ENCODE peak calls at places on chromosomes 7 and 10, in four cellular contexts. One of them, this sample, is unnamed.

GRCh38 chr7:123770378-123770777 is 21.6 kb upstream of the WASL start:
- DNase-seq in epithelial cell of esophagus: peak; percentile 98
- DNase-seq in amniotic stem cell: no peak
- DNase-seq in gastrocnemius medialis: no peak
- DNase-seq in this sample: peak; percentile 58

GRCh38 chr7:129728875-129729467 is 117.5 kb downstream of the NRF1 start:
- DNase-seq in epithelial cell of esophagus: no peak
- DNase-seq in amniotic stem cell: no peak
- DNase-seq in gastrocnemius medialis: no peak
- DNase-seq in this sample: no peak

GRCh38 chr7:108211382-108212201 is 81.4 kb upstream of the LAMB4 start:
- DNase-seq in gastrocnemius medialis: no peak
- DNase-seq in amniotic stem cell: no peak
- DNase-seq in epithelial cell of esophagus: peak; percentile 83
- DNase-seq in this sample: no peak

GRCh38 chr10:2111936-2112335 is 374.6 kb upstream of the ADARB2 start:
- DNase-seq in amniotic stem cell: no peak
- DNase-seq in gastrocnemius medialis: no peak
- DNase-seq in epithelial cell of esophagus: peak; percentile 98
- DNase-seq in this sample: no peak

GRCh38 chr10:25113231-25114035 is 61.4 kb upstream of the GPR158 start:
- DNase-seq in amniotic stem cell: peak; percentile 42
- DNase-seq in gastrocnemius medialis: peak; percentile 38
- DNase-seq in epithelial cell of esophagus: peak; percentile 79
- DNase-seq in this sample: peak; percentile 13

GRCh38 chr10:32175629-32176028 is 119.4 kb upstream of the KIF5B start:
- DNase-seq in epithelial cell of esophagus: no peak
- DNase-seq in amniotic stem cell: no peak
- DNase-seq in gastrocnemius medialis: no peak
- DNase-seq in this sample: no peak

GRCh38 chr7:129083525-129083924 is 28.6 kb upstream of the TNPO3 start:
- DNase-seq in gastrocnemius medialis: no peak
- DNase-seq in epithelial cell of esophagus: no peak
- DNase-seq in amniotic stem cell: no peak
- DNase-seq in this sample: no peak

GRCh38 chr7:79452032-79452494 is 1.4 kb downstream of the MAGI2 start:
- DNase-seq in amniotic stem cell: peak; percentile 76
- DNase-seq in epithelial cell of esophagus: peak; percentile 75
- DNase-seq in gastrocnemius medialis: peak; percentile 72
- DNase-seq in this sample: no peak

GRCh38 chr7:27917774-27918314 is 177.9 kb downstream of the TAX1BP1 start:
- DNase-seq in epithelial cell of esophagus: peak; percentile 68
- DNase-seq in gastrocnemius medialis: no peak
- DNase-seq in amniotic stem cell: no peak
- DNase-seq in this sample: peak; percentile 89

GRCh38 chr7:115707236-115707635 is 323.3 kb downstream of the TFEC start:
- DNase-seq in amniotic stem cell: no peak
- DNase-seq in gastrocnemius medialis: no peak
- DNase-seq in epithelial cell of esophagus: peak; percentile 41
- DNase-seq in this sample: no peak

GRCh38 chr10:119103687-119104652 is at the start of gene DENND10:
- DNase-seq in epithelial cell of esophagus: peak; percentile 89
- DNase-seq in amniotic stem cell: peak; percentile 57
- DNase-seq in gastrocnemius medialis: peak; percentile 72
- DNase-seq in this sample: no peak

GRCh38 chr10:91198781-91199180 is 21.7 kb upstream of the PCGF5 start:
- DNase-seq in gastrocnemius medialis: peak; percentile 36
- DNase-seq in amniotic stem cell: peak; percentile 42
- DNase-seq in epithelial cell of esophagus: peak; percentile 29
- DNase-seq in this sample: no peak

GRCh38 chr7:98054585-98054984 is 52.1 kb upstream of the LMTK2 start:
- DNase-seq in gastrocnemius medialis: no peak
- DNase-seq in amniotic stem cell: no peak
- DNase-seq in epithelial cell of esophagus: peak; percentile 75
- DNase-seq in this sample: no peak

GRCh38 chr7:116249969-116250553 is 39.7 kb downstream of the TES start:
- DNase-seq in epithelial cell of esophagus: peak; percentile 52
- DNase-seq in amniotic stem cell: no peak
- DNase-seq in gastrocnemius medialis: no peak
- DNase-seq in this sample: no peak

GRCh38 chr7:102425639-102426267 is 7.6 kb upstream of the ORAI2 start:
- DNase-seq in amniotic stem cell: no peak
- DNase-seq in epithelial cell of esophagus: no peak
- DNase-seq in gastrocnemius medialis: no peak
- DNase-seq in this sample: no peak

GRCh38 chr7:28481131-28481926 is 69.0 kb downstream of the CREB5 start:
- DNase-seq in gastrocnemius medialis: peak; percentile 41
- DNase-seq in epithelial cell of esophagus: no peak
- DNase-seq in amniotic stem cell: no peak
- DNase-seq in this sample: peak; percentile 25

This sample was measured in HS-5.